ENCODE peak calls at places on chromosomes 5 and 9, in four cellular contexts. One of them, this sample, is unnamed. For H3K4me1, the result is how much of the 10 kb centered on the place peaks cover.

GRCh38 chr5:162683280-162683679 is 615.7 kb downstream of the GABRG2 start:
- DNase-seq in kidney: no peak
- DNase-seq in fibroblast of lung: no peak
- DNase-seq in spleen: no peak
- DNase-seq in this sample: no peak

GRCh38 chr9:117334101-117334500 is 80.8 kb downstream of the ASTN2 start:
- DNase-seq in spleen: no peak
- DNase-seq in fibroblast of lung: no peak
- DNase-seq in kidney: no peak
- DNase-seq in this sample: no peak

GRCh38 chr9:106956971-106957370 is 94.0 kb downstream of the ZNF462 start:
- DNase-seq in spleen: no peak
- DNase-seq in fibroblast of lung: peak
- DNase-seq in kidney: no peak
- DNase-seq in this sample: no peak

GRCh38 chr9:86977205-86977835 is 30.0 kb upstream of the GAS1 start:
- DNase-seq in kidney: no peak
- DNase-seq in fibroblast of lung: peak
- DNase-seq in spleen: no peak
- DNase-seq in this sample: no peak

GRCh38 chr5:73938280-73938937 is 312.4 kb downstream of the ARHGEF28 start:
- DNase-seq in spleen: no peak
- DNase-seq in fibroblast of lung: peak
- DNase-seq in kidney: no peak
- DNase-seq in this sample: no peak

GRCh38 chr5:148514344-148514743 is 130.6 kb downstream of the FBXO38 start:
- DNase-seq in spleen: no peak
- DNase-seq in kidney: no peak
- DNase-seq in fibroblast of lung: no peak
- DNase-seq in this sample: no peak

GRCh38 chr5:157283434-157283833 is 17.5 kb downstream of the CYFIP2 start:
- DNase-seq in fibroblast of lung: no peak
- DNase-seq in kidney: no peak
- DNase-seq in spleen: peak
- DNase-seq in this sample: no peak

GRCh38 chr5:124888050-124888506 is 141.6 kb upstream of the ZNF608 start:
- DNase-seq in fibroblast of lung: no peak
- DNase-seq in spleen: no peak
- DNase-seq in kidney: no peak
- DNase-seq in this sample: no peak

GRCh38 chr9:98785333-98785933 is 10.9 kb downstream of the ANKS6 start:
- DNase-seq in spleen: no peak
- DNase-seq in kidney: no peak
- DNase-seq in fibroblast of lung: no peak
- DNase-seq in this sample: no peak

GRCh38 chr5:59385700-59386099 is 507.8 kb downstream of the PDE4D start:
- DNase-seq in spleen: no peak
- DNase-seq in kidney: no peak
- DNase-seq in fibroblast of lung: no peak
- DNase-seq in this sample: no peak

GRCh38 chr9:125525846-125526619 is 181.0 kb downstream of the MAPKAP1 start:
- DNase-seq in spleen: no peak
- DNase-seq in kidney: no peak
- DNase-seq in fibroblast of lung: peak
- DNase-seq in this sample: no peak

GRCh38 chr9:136691316-136692189 is 4.3 kb upstream of the AGPAT2 start:
- DNase-seq in fibroblast of lung: no peak
- DNase-seq in spleen: no peak
- DNase-seq in kidney: peak
- DNase-seq in this sample: no peak
- H3K27ac ChIP-seq in fibroblast of lung: no peak
- H3K27ac ChIP-seq in spleen: no peak
- H3K27ac ChIP-seq in kidney: peak
- H3K27ac ChIP-seq in this sample: no peak

DNA sequence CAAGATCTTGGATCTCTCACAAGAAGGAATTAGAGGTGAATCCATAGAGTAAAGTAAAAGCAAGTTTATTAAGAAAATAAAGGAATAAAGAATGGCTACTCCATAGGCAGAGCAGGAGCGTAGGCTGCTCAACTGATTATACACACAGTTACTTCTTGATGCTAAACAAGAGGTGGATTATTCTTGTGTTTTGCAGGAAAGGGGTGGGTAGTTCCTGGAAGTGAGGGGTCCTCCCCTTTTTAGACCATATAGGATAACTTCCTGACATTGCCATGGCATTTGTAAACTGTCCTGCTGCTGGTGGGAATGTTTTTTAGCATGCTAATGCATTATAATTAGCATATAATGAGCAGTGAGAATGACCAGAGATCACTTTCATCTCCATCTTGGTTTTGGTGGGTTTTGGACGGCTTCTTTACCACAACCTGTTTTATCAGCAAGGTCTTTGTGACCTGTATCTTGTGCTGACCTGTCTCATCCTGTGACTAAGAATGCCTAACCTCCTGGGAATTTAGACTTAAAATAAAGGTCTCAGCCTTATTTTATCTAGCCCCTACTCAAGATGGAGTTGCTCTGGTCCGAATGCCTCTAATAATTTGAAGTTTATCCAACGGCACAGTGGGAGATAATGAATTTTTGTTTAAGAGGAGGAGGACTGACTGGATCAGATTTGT is 165.7 kb upstream of the DMRT1 start:
- DNase-seq in kidney: no peak
- DNase-seq in fibroblast of lung: no peak
- DNase-seq in spleen: no peak
- DNase-seq in this sample: no peak
- H3K4me1 ChIP-seq in kidney: under half
- H3K4me1 ChIP-seq in fibroblast of lung: under half
- H3K4me1 ChIP-seq in spleen: under half
- H3K4me1 ChIP-seq in this sample: under half

DNA sequence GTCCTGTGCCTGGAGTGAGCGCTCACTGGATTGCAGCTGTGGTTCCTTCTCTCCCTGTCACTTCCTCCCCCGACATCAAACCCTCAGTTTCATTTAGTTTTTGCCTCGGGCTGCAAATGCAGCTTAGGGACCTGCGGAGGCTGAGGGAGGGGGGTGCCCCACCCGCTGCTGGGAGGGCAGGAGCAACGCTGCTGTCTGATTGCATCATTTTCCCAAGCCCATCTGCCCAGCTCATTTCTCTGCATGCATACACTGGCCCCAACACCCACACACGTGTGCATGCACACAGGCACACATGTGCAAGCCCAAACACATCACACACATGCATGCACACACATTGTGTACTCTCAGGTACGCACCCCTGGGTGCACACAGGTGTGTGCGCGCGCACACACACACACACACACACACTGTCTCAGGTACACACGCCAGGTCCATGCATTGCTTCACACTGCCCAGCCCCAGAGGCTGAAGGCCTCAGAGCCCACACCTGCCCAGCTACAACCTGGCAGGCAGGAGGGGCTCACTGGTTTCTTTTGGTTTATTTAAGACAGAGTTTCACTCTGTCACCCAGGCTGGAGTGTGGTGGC is 3.4 kb downstream of the ASS1 start:
- DNase-seq in spleen: no peak
- DNase-seq in fibroblast of lung: no peak
- DNase-seq in kidney: no peak
- DNase-seq in this sample: no peak
- H3K27ac ChIP-seq in spleen: no peak
- H3K27ac ChIP-seq in fibroblast of lung: no peak
- H3K27ac ChIP-seq in kidney: no peak
- H3K27ac ChIP-seq in this sample: no peak

GRCh38 chr5:158431369-158432029 is 572.6 kb upstream of the CLINT1 start:
- DNase-seq in fibroblast of lung: no peak
- DNase-seq in spleen: no peak
- DNase-seq in kidney: no peak
- DNase-seq in this sample: no peak

GRCh38 chr5:158433634-158434033 is 574.7 kb upstream of the CLINT1 start:
- DNase-seq in fibroblast of lung: no peak
- DNase-seq in spleen: no peak
- DNase-seq in kidney: no peak
- DNase-seq in this sample: no peak

GRCh38 chr5:158436271-158437065 is 577.5 kb upstream of the CLINT1 start:
- DNase-seq in kidney: no peak
- DNase-seq in spleen: no peak
- DNase-seq in fibroblast of lung: no peak
- DNase-seq in this sample: no peak

GRCh38 chr5:158434749-158435148 is 575.8 kb upstream of the CLINT1 start:
- DNase-seq in kidney: no peak
- DNase-seq in fibroblast of lung: no peak
- DNase-seq in spleen: no peak
- DNase-seq in this sample: no peak

GRCh38 chr5:158435161-158435616 is 576.2 kb upstream of the CLINT1 start:
- DNase-seq in kidney: no peak
- DNase-seq in spleen: no peak
- DNase-seq in fibroblast of lung: peak
- DNase-seq in this sample: peak
- H3K4me1 ChIP-seq in kidney: under half
- H3K4me1 ChIP-seq in spleen: under half
- H3K4me1 ChIP-seq in fibroblast of lung: under half
- H3K4me1 ChIP-seq in this sample: under half